ENCODE peak calls at places on chromosomes 1 and 21, in six cellular contexts. C is GM13976, F is left ventricle myocardium inferior, J is activated T-cell treated with anti-CD3 and anti-CD28 coated beads for 1 hour, R is GM20000, K is NCI-H1105. V is an unnamed sample.

GRCh38 chr1:63575340-63575826 is 17.8 kb upstream of the PGM1 start:
- DNase-seq in J (no peak), C (no peak), F (no peak), R (no peak), K (peak), V (no peak)

GRCh38 chr1:21089299-21089698 is 87.4 kb downstream of the EIF4G3 start:
- DNase-seq in J (no peak), R (no peak), C (no peak), K (no peak), F (no peak), V (no peak)

GRCh38 chr1:186535388-186536133 is 74.6 kb upstream of the PDC start:
- DNase-seq in F (no peak), R (no peak), K (no peak), J (no peak), C (no peak), V (no peak)

GRCh38 chr1:48469616-48470500 is 2.1 kb downstream of the SPATA6 start:
- DNase-seq in C (no peak), R (no peak), K (no peak), F (peak), J (no peak), V (no peak)

GRCh38 chr21:36725793-36726386 is 27.0 kb downstream of the SIM2 start:
- DNase-seq in C (no peak), R (no peak), K (no peak), J (no peak), F (no peak), V (no peak)

GRCh38 chr1:54312874-54313316 is 93.3 kb downstream of the SSBP3 start:
- DNase-seq in F (peak), K (no peak), J (no peak), C (no peak), R (no peak), V (no peak)

GRCh38 chr1:67815303-67816095 is 17.8 kb downstream of the GNG12 start:
- DNase-seq in F (no peak), R (no peak), K (no peak), J (no peak), C (no peak), V (no peak)

GRCh38 chr1:5734996-5735395 is 257.2 kb downstream of the NPHP4 start:
- DNase-seq in F (no peak), J (no peak), K (no peak), R (no peak), C (no peak), V (no peak)